ENCODE peak calls at places on chromosomes 13 and 19, in five cellular contexts. G, N, X, A and J are unnamed samples.

GRCh38 chr13:47337781-47338507 is 441.1 kb upstream of the HTR2A start:
- DNase-seq in A (peak; percentile 97), N (no peak), X (no peak), G (no peak), J (peak; percentile 43)

GRCh38 chr19:18737954-18738351 is 53.2 kb downstream of the COMP start:
- DNase-seq in A (no peak), G (no peak), N (no peak), X (no peak), J (peak; percentile 32)

GRCh38 chr19:45981350-45981749 is 7.7 kb upstream of the NOVA2 start:
- DNase-seq in X (no peak), A (no peak), G (no peak), N (no peak), J (no peak)

GRCh38 chr19:32691291-32691951 is at the start of gene NUDT19:
- DNase-seq in A (peak; percentile 73), G (peak; percentile 90), X (peak; percentile 62), N (peak; percentile 83), J (no peak)

GRCh38 chr19:48624067-48624594 is 4.8 kb downstream of the SPHK2 start:
- DNase-seq in X (peak; percentile 91), G (peak; percentile 98), N (peak; percentile 98), A (peak; percentile 95), J (peak; percentile 88)

GRCh38 chr19:7506385-7507328 is 9.2 kb upstream of the ZNF358 start:
- DNase-seq in X (no peak), G (peak; percentile 86), A (peak; percentile 95), N (peak; percentile 81), J (no peak)

GRCh38 chr19:32830231-32831014 is 39.1 kb downstream of the SLC7A9 start:
- DNase-seq in X (no peak), N (no peak), G (no peak), A (peak; percentile 46), J (peak; percentile 58)

GRCh38 chr13:32881074-32881791 is 135.0 kb upstream of the KL start:
- DNase-seq in X (no peak), G (no peak), N (no peak), A (peak; percentile 88), J (no peak)

GRCh38 chr19:38303517-38304351 is at the start of gene C19orf33:
- DNase-seq in N (no peak), A (no peak), X (no peak), G (peak; percentile 87), J (peak; percentile 58)

GRCh38 chr13:44305216-44305615 is 68.4 kb upstream of the SERP2 start:
- DNase-seq in G (no peak), N (no peak), X (no peak), A (no peak), J (no peak)

GRCh38 chr13:33132644-33133440 is 116.6 kb downstream of the KL start:
- DNase-seq in X (no peak), G (no peak), A (peak; percentile 76), N (no peak), J (no peak)

GRCh38 chr13:66967825-66968597 is 262.1 kb downstream of the PCDH9 start:
- DNase-seq in G (no peak), X (no peak), N (no peak), A (no peak), J (no peak)

GRCh38 chr13:108915095-108915633 is 285.8 kb downstream of the MYO16 start:
- DNase-seq in A (peak; percentile 74), N (no peak), X (no peak), G (no peak), J (no peak)

GRCh38 chr13:73133536-73133935 is 74.7 kb downstream of the KLF5 start:
- DNase-seq in X (no peak), A (peak; percentile 38), N (no peak), G (no peak), J (no peak)

GRCh38 chr19:56617531-56617930 is 22.4 kb downstream of the ZNF71 start:
- DNase-seq in G (no peak), A (no peak), X (no peak), N (no peak), J (no peak)

GRCh38 chr13:109400192-109400591 is 386.2 kb downstream of the IRS2 start:
- DNase-seq in X (no peak), G (no peak), A (no peak), N (no peak), J (no peak)

GRCh38 chr13:32267836-32268439 is 47.2 kb downstream of the ZAR1L start:
- DNase-seq in A (no peak), N (peak; percentile 47), G (no peak), X (peak; percentile 22), J (no peak)

GRCh38 chr13:109146912-109147624 is 517.7 kb downstream of the MYO16 start:
- DNase-seq in A (peak; percentile 98), N (no peak), G (no peak), X (no peak), J (no peak)

GRCh38 chr13:59665736-59666135 is 498.0 kb downstream of the DIAPH3 start:
- DNase-seq in A (no peak), G (no peak), N (no peak), X (no peak), J (no peak)

GRCh38 chr19:3346677-3347353 is 19.6 kb upstream of the NFIC start:
- DNase-seq in X (no peak), N (no peak), G (peak; percentile 83), A (peak; percentile 68), J (no peak)

GRCh38 chr19:51398096-51398704 is 7.8 kb upstream of the C19orf84 start:
- DNase-seq in A (peak; percentile 45), N (peak; percentile 69), X (no peak), G (no peak), J (no peak)